ENCODE peak calls at places on chromosomes 5 and 9, in six cellular contexts. V is H9, G is H1, R is IMR-90, W is mesenchymal stem cell, H is mesendoderm. P is an unnamed sample.

GRCh38 chr5:134874831-134875655 is 872 bp downstream of the TXNDC15 start:
- DNase-seq in V (peak; percentile 27), G (no peak), R (peak; percentile 88), W (peak; percentile 89), H (peak; percentile 34), P (no peak)

GRCh38 chr5:57216714-57217113 is 42.9 kb downstream of the GPBP1 start:
- DNase-seq in V (no peak), G (no peak), R (peak; percentile 82), W (peak; percentile 51), H (no peak), P (no peak)

GRCh38 chr9:94168203-94169000 is 84.1 kb downstream of the PTPDC1 start:
- DNase-seq in V (no peak), G (no peak), R (peak; percentile 40), W (no peak), H (no peak), P (no peak)

GRCh38 chr9:17528859-17529258 is 50.0 kb upstream of the SH3GL2 start:
- DNase-seq in V (no peak), G (no peak), R (peak; percentile 10), W (peak; percentile 17), H (no peak), P (no peak)

GRCh38 chr5:130198927-130199326 is 294.7 kb downstream of the CHSY3 start:
- DNase-seq in V (peak; percentile 57), G (no peak), R (no peak), W (peak; percentile 27), H (peak; percentile 79), P (no peak)

GRCh38 chr5:77306531-77306930 is 96.1 kb downstream of the PDE8B start:
- DNase-seq in V (no peak), G (no peak), R (no peak), W (no peak), H (no peak), P (no peak)

GRCh38 chr9:137296214-137297059 is 5.6 kb downstream of the NRARP start:
- DNase-seq in V (peak; percentile 45), G (no peak), R (peak; percentile 50), W (peak; percentile 87), H (no peak), P (no peak)

GRCh38 chr9:137694962-137695875 is 76.4 kb downstream of the EHMT1 start:
- DNase-seq in V (peak; percentile 89), G (peak; percentile 86), R (no peak), W (peak; percentile 45), H (peak; percentile 89), P (peak; percentile 55)

GRCh38 chr9:16405421-16405820 is 465.0 kb downstream of the BNC2 start:
- DNase-seq in V (no peak), G (no peak), R (no peak), W (no peak), H (no peak), P (no peak)

GRCh38 chr9:13791816-13792215 is 512.3 kb upstream of the MPDZ start:
- DNase-seq in V (no peak), G (no peak), R (no peak), W (no peak), H (peak; percentile 16), P (no peak)

GRCh38 chr5:74530316-74530917 is 110.1 kb downstream of the ENC1 start:
- DNase-seq in V (no peak), G (no peak), R (peak; percentile 47), W (no peak), H (no peak), P (no peak)

GRCh38 chr9:131743501-131743900 is 3.6 kb upstream of the RAPGEF1 start:
- DNase-seq in V (no peak), G (no peak), R (no peak), W (no peak), H (no peak), P (no peak)

GRCh38 chr9:16360247-16360646 is 510.2 kb downstream of the BNC2 start:
- DNase-seq in V (peak; percentile 3), G (no peak), R (no peak), W (no peak), H (no peak), P (no peak)

GRCh38 chr5:160444407-160444806 is 22.8 kb downstream of the PTTG1 start:
- DNase-seq in V (no peak), G (no peak), R (no peak), W (no peak), H (no peak), P (no peak)

GRCh38 chr9:93303258-93303771 is 119.4 kb downstream of the WNK2 start:
- DNase-seq in V (peak; percentile 21), G (peak; percentile 34), R (no peak), W (no peak), H (no peak), P (no peak)

GRCh38 chr5:153441997-153442396 is 48.5 kb upstream of the GRIA1 start:
- DNase-seq in V (no peak), G (no peak), R (no peak), W (no peak), H (no peak), P (no peak)

GRCh38 chr9:27110181-27110580 is 1.2 kb downstream of the TEK start:
- DNase-seq in V (no peak), G (no peak), R (no peak), W (peak; percentile 47), H (no peak), P (no peak)

GRCh38 chr5:18972244-18972643 is 1015.8 kb downstream of the CDH18 start:
- DNase-seq in V (no peak), G (no peak), R (no peak), W (no peak), H (no peak), P (no peak)

GRCh38 chr9:125146247-125146646 is 2.9 kb upstream of the SCAI start:
- DNase-seq in V (no peak), G (no peak), R (peak; percentile 97), W (peak; percentile 91), H (no peak), P (no peak)

GRCh38 chr5:102716017-102716416 is 39.1 kb upstream of the PAM start:
- DNase-seq in V (no peak), G (no peak), R (no peak), W (no peak), H (no peak), P (no peak)

GRCh38 chr5:102719886-102720285 is 35.2 kb upstream of the PAM start:
- DNase-seq in V (no peak), G (no peak), R (no peak), W (no peak), H (no peak), P (no peak)

GRCh38 chr5:102720954-102721353 is 34.2 kb upstream of the PAM start:
- DNase-seq in V (no peak), G (no peak), R (peak; percentile 62), W (no peak), H (no peak), P (no peak)

GRCh38 chr5:102715405-102715804 is 39.7 kb upstream of the PAM start:
- DNase-seq in V (no peak), G (no peak), R (peak; percentile 90), W (peak; percentile 57), H (no peak), P (no peak)

DNA sequence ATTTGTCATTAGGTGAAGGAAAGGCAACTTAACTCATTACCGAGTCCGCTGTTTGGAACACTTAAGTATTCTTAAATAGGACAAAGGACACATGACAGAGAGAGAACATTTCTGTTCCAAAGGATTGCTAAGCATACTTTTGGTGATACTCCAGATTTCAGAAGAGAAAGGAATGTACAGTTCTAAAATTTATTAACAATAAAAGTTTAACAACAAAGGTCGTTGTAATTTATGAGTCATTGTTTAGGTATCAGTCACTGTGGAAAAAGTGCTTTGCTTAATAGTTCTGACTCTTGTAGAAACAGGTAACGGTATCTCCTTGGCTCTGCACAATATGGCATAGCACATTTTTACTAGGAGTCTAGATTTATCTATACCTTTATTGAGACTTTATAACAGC is 36.3 kb upstream of the PAM start:
- DNase-seq in V (no peak), G (no peak), R (no peak), W (peak; percentile 5), H (no peak), P (no peak)
- H2BK15ac ChIP-seq in V (no peak overlapping the region), G (no peak overlapping the region), R (no peak overlapping the region), W (no peak overlapping the region), H (no peak overlapping the region), P (no peak overlapping the region)

DNA sequence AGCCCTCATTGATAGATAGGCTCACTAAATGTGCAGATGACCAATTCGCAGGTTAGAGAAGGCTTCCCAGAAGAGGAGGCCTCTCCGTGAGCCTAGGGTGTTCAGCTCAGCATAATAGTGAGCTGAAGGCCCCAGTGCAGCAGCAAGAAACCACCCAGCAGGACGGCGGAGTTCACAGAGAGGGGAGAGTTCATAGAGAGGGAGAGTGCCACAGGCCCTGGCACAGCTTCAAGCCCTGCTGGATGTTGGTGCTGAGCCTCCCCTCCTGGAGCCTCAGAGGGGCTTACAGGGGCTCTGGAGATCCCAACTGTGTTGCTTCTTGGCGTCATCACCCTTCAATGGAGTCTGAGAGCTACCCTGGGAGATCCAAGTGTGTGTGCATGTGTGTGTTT is 2.1 kb downstream of the SLC22A5 start:
- DNase-seq in V (no peak), G (no peak), R (no peak), W (no peak), H (no peak), P (no peak)
- H2BK15ac ChIP-seq in V (no peak overlapping the region), G (no peak overlapping the region), R (no peak overlapping the region), W (no peak overlapping the region), H (no peak overlapping the region), P (no peak overlapping the region)

GRCh38 chr9:134363450-134363849 is 37.2 kb downstream of the RXRA start:
- DNase-seq in V (no peak), G (no peak), R (no peak), W (no peak), H (no peak), P (no peak)
- H2BK15ac ChIP-seq in V (no peak overlapping the region), G (no peak overlapping the region), R (no peak overlapping the region), W (no peak overlapping the region), H (no peak overlapping the region), P (no peak overlapping the region)

GRCh38 chr5:170963521-170963920 is 101.7 kb downstream of the RANBP17 start:
- DNase-seq in V (no peak), G (no peak), R (no peak), W (no peak), H (peak; percentile 34), P (no peak)
- H2BK15ac ChIP-seq in V (no peak overlapping the region), G (no peak overlapping the region), R (no peak overlapping the region), W (no peak overlapping the region), H (no peak overlapping the region), P (no peak overlapping the region)

GRCh38 chr5:81164936-81165335 is 68.2 kb upstream of the CKMT2 start:
- DNase-seq in V (no peak), G (no peak), R (peak; percentile 35), W (peak; percentile 67), H (peak; percentile 72), P (no peak)

GRCh38 chr5:81161012-81161601 is 72.0 kb upstream of the CKMT2 start:
- DNase-seq in V (no peak), G (no peak), R (no peak), W (no peak), H (no peak), P (no peak)

GRCh38 chr5:81163641-81164040 is 69.5 kb upstream of the CKMT2 start:
- DNase-seq in V (no peak), G (no peak), R (no peak), W (no peak), H (no peak), P (no peak)

GRCh38 chr5:81164466-81164865 is 68.7 kb upstream of the CKMT2 start:
- DNase-seq in V (no peak), G (no peak), R (no peak), W (no peak), H (no peak), P (no peak)

DNA sequence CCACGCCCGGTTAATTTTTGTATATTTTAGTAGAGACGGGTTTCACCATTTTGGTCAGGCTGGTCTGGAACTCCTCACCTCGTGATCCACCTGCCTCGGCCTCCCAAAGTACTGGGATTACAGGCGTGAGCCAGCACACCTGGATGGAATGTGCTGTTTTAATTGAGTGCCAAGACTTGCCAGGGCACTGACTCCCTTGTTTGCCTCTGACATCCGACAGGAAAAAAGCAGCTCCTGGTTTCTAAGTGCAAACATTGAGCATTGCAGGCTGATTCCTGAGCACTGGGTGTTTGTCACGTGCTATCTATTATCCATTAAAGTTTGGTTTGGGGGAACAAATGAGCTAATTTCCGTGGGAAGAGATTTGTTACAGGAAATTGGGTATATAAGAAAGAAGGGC is 70.6 kb upstream of the CKMT2 start:
- DNase-seq in V (no peak), G (no peak), R (no peak), W (no peak), H (no peak), P (no peak)
- H2BK15ac ChIP-seq in V (no peak overlapping the region), G (no peak overlapping the region), R (no peak overlapping the region), W (no peak overlapping the region), H (no peak overlapping the region), P (no peak overlapping the region)